ENCODE peak calls at places on chromosomes 16 and 17, in nine cellular contexts. T is testis, Z is GM12891, J is IMR-90, Y is H54, G is body of pancreas, Q is suprapubic skin, W is tibial nerve, N is Peyer's patch. M is an unnamed sample.

GRCh38 chr17:32483451-32484019 is 3.3 kb upstream of the CDK5R1 start:
- DNase-seq in T (peak), Z (no peak), J (peak), Y (peak), G (peak), Q (no peak), W (peak), N (peak), M (peak)

GRCh38 chr17:78973196-78973595 is 6.5 kb downstream of the LGALS3BP start:
- DNase-seq in T (no peak), Z (no peak), J (no peak), Y (no peak), G (no peak), Q (no peak), W (no peak), N (peak), M (no peak)

GRCh38 chr17:2849327-2849670 is 53.1 kb downstream of the RAP1GAP2 start:
- DNase-seq in T (no peak), Z (no peak), J (no peak), Y (no peak), G (no peak), Q (no peak), W (no peak), N (no peak), M (no peak)

GRCh38 chr16:67246081-67246944 is 968 bp downstream of the FHOD1 start:
- DNase-seq in T (peak), Z (peak), J (peak), Y (no peak), G (peak), Q (peak), W (no peak), N (peak), M (peak)

GRCh38 chr16:84775262-84775810 is 44.4 kb upstream of the CRISPLD2 start:
- DNase-seq in T (no peak), Z (no peak), J (no peak), Y (no peak), G (no peak), Q (no peak), W (no peak), N (no peak), M (no peak)

GRCh38 chr16:5865231-5865630 is 767.6 kb upstream of the EEF2KMT start:
- DNase-seq in T (no peak), Z (no peak), J (no peak), Y (no peak), G (no peak), Q (no peak), W (no peak), N (no peak), M (no peak)

GRCh38 chr17:69878661-69879060 is 196.4 kb upstream of the KCNJ16 start:
- DNase-seq in T (no peak), Z (no peak), J (no peak), Y (no peak), G (no peak), Q (no peak), W (no peak), N (no peak), M (no peak)

GRCh38 chr17:55527520-55528118 is 16.4 kb upstream of the SMIM36 start:
- DNase-seq in T (peak), Z (peak), J (peak), Y (peak), G (peak), Q (no peak), W (no peak), N (no peak), M (peak)

GRCh38 chr17:50913120-50913519 is 47.0 kb upstream of the TOB1 start:
- DNase-seq in T (no peak), Z (no peak), J (no peak), Y (no peak), G (no peak), Q (no peak), W (no peak), N (no peak), M (no peak)

GRCh38 chr16:29995330-29995910 is at the start of gene HIRIP3:
- DNase-seq in T (peak), Z (peak), J (peak), Y (peak), G (peak), Q (peak), W (peak), N (peak), M (peak)

GRCh38 chr17:72974605-72975232 is 117.8 kb downstream of the SLC39A11 start:
- DNase-seq in T (no peak), Z (no peak), J (peak), Y (no peak), G (no peak), Q (no peak), W (no peak), N (no peak), M (no peak)

GRCh38 chr17:69523252-69523861 is 108.9 kb downstream of the MAP2K6 start:
- DNase-seq in T (peak), Z (peak), J (peak), Y (no peak), G (peak), Q (no peak), W (no peak), N (no peak), M (no peak)

DNA sequence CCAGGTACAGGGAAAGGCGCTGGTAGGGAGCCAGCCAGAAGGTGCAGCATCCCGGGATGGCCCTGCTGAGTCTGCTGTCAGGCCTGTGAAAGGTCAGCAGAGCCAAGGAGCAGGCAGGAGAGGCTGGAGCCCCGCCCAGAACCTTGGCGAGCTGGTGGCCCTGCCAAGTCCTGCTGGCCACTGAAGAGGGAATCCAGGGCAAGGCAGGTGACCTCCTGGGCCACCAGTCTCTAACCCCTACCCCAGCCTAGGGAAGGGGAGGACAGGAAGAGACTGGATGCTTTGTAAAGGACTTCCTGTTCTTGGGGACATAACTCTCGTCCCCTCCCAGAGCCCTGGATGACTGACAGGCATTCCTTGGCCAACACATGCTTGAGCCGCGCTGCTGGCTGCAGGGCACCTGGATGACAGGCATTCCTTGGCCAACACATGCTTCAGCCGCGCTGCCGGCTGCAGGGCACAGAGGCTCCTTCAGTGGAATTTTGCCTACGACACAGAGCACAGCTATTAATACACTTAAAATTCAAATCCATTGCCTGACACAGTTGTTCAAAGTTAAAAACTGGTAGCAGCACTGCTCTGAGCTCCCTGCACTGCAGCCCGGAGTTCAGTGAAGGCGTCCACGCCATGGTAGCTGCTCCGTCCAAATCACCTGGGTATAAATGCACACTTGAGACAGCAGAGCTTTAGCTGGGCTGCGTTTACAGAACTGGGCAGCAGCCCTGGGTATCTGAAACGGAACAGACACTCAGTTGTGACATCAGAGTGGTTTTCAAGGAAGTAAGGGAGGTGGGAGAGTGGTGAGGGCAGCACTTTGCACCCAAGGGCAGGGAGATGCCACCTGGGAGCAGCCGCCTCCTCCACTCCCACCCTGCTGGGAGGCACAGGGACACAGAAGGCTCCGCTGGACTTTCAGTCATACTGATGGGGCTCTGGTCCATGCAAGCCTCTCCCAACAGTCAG is 2.0 kb upstream of the BRICD5 start:
- DNase-seq in T (peak), Z (no peak), J (no peak), Y (no peak), G (peak), Q (no peak), W (no peak), N (no peak), M (no peak)
- TF ChIP-seq POLR2A in T (no peak), Z (no peak), J (no peak), Y (no peak), G (no peak), Q (no peak), W (no peak), N (peak), M (peak)

GRCh38 chr17:37406635-37407455 is at the start of the genes ACACA and TADA2A:
- DNase-seq in T (peak), Z (peak), J (peak), Y (peak), G (peak), Q (peak), W (peak), N (peak), M (peak)
- TF ChIP-seq POLR2A in T (no peak), Z (peak), J (peak), Y (peak), G (peak), Q (no peak), W (peak), N (peak), M (peak)

DNA sequence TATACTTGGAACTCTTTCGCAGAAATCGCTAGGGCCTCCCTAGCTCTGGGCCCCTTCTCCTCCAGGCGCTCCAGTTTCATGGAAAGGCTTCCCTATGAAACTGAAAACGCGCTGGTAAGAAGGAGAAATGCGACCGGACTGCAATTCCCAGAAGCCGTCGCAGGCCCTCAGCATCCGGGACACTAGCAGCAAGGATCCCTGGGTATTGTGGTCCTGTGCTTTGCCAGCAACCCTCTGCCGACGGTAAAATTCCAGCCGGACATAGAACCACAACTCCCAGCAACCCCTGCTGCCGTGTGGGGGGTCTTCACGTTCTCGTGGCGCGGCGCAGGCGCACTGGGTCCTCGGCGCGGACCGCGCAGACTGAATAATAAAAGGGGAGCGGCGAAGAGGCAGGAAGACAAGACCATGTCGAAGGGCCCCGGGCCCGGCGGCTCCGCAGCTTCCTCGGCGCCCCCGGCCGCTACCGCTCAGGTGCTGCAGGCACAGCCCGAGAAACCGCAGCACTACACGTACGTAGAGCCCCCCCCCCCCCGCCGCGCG is at the start of gene UNK:
- DNase-seq in T (peak), Z (peak), J (peak), Y (peak), G (peak), Q (peak), W (peak), N (peak), M (peak)
- TF ChIP-seq POLR2A in T (peak), Z (no peak), J (peak), Y (no peak), G (peak), Q (no peak), W (peak), N (peak), M (peak)

GRCh38 chr16:2176047-2176446 is 20.4 kb downstream of the CASKIN1 start:
- DNase-seq in T (no peak), Z (no peak), J (no peak), Y (no peak), G (no peak), Q (no peak), W (no peak), N (no peak), M (no peak)
- TF ChIP-seq POLR2A in T (no peak), Z (no peak), J (no peak), Y (no peak), G (no peak), Q (no peak), W (no peak), N (no peak), M (no peak)

GRCh38 chr17:1491406-1492248 is 859 bp downstream of the MYO1C start:
- DNase-seq in T (peak), Z (peak), J (no peak), Y (peak), G (peak), Q (peak), W (no peak), N (peak), M (peak)
- TF ChIP-seq POLR2A in T (no peak), Z (no peak), J (no peak), Y (no peak), G (peak), Q (no peak), W (peak), N (no peak), M (no peak)

M was measured in erythroblast.